ENCODE peak calls at places on chromosomes 7 and 10, in seven cellular contexts. One of them, this sample, is unnamed.

GRCh38 chr7:117041822-117042221 is 88.5 kb downstream of the ST7 start:
- DNase-seq in stromal cell of bone marrow: no peak
- DNase-seq in lower lobe of right lung: no peak
- DNase-seq in head of caudate nucleus: no peak
- DNase-seq in activated CD4-positive, alpha-beta memory T cell treated with anti-CD3 and anti-CD28 coated beads for 36 hours: no peak
- DNase-seq in retina: no peak
- DNase-seq in cardiac muscle cell: no peak
- DNase-seq in this sample: no peak

GRCh38 chr10:126842836-126843235 is 62.4 kb upstream of the DOCK1 start:
- DNase-seq in cardiac muscle cell: no peak
- DNase-seq in activated CD4-positive, alpha-beta memory T cell treated with anti-CD3 and anti-CD28 coated beads for 36 hours: no peak
- DNase-seq in retina: no peak
- DNase-seq in lower lobe of right lung: no peak
- DNase-seq in head of caudate nucleus: no peak
- DNase-seq in stromal cell of bone marrow: no peak
- DNase-seq in this sample: no peak

GRCh38 chr7:64611717-64612116 is 48.8 kb upstream of the ZNF680 start:
- DNase-seq in lower lobe of right lung: no peak
- DNase-seq in retina: no peak
- DNase-seq in stromal cell of bone marrow: no peak
- DNase-seq in head of caudate nucleus: no peak
- DNase-seq in activated CD4-positive, alpha-beta memory T cell treated with anti-CD3 and anti-CD28 coated beads for 36 hours: no peak
- DNase-seq in cardiac muscle cell: no peak
- DNase-seq in this sample: no peak

GRCh38 chr7:86918245-86918644 is 141.2 kb downstream of the ELAPOR2 start:
- DNase-seq in activated CD4-positive, alpha-beta memory T cell treated with anti-CD3 and anti-CD28 coated beads for 36 hours: no peak
- DNase-seq in retina: no peak
- DNase-seq in head of caudate nucleus: no peak
- DNase-seq in stromal cell of bone marrow: no peak
- DNase-seq in lower lobe of right lung: no peak
- DNase-seq in cardiac muscle cell: no peak
- DNase-seq in this sample: no peak

GRCh38 chr7:112970771-112971170 is 115.9 kb downstream of the GPR85 start:
- DNase-seq in head of caudate nucleus: no peak
- DNase-seq in stromal cell of bone marrow: no peak
- DNase-seq in lower lobe of right lung: no peak
- DNase-seq in cardiac muscle cell: no peak
- DNase-seq in retina: no peak
- DNase-seq in activated CD4-positive, alpha-beta memory T cell treated with anti-CD3 and anti-CD28 coated beads for 36 hours: no peak
- DNase-seq in this sample: no peak

GRCh38 chr10:30186371-30186875 is 127.0 kb upstream of the JCAD start:
- DNase-seq in cardiac muscle cell: no peak
- DNase-seq in lower lobe of right lung: no peak
- DNase-seq in retina: peak
- DNase-seq in activated CD4-positive, alpha-beta memory T cell treated with anti-CD3 and anti-CD28 coated beads for 36 hours: no peak
- DNase-seq in stromal cell of bone marrow: no peak
- DNase-seq in head of caudate nucleus: no peak
- DNase-seq in this sample: no peak

GRCh38 chr10:75466886-75467285 is 35.5 kb downstream of the LRMDA start:
- DNase-seq in cardiac muscle cell: no peak
- DNase-seq in retina: no peak
- DNase-seq in head of caudate nucleus: no peak
- DNase-seq in lower lobe of right lung: no peak
- DNase-seq in stromal cell of bone marrow: no peak
- DNase-seq in activated CD4-positive, alpha-beta memory T cell treated with anti-CD3 and anti-CD28 coated beads for 36 hours: no peak
- DNase-seq in this sample: no peak

GRCh38 chr7:140417456-140418155 is 13.7 kb downstream of the RAB19 start:
- DNase-seq in head of caudate nucleus: no peak
- DNase-seq in cardiac muscle cell: no peak
- DNase-seq in stromal cell of bone marrow: no peak
- DNase-seq in activated CD4-positive, alpha-beta memory T cell treated with anti-CD3 and anti-CD28 coated beads for 36 hours: no peak
- DNase-seq in retina: no peak
- DNase-seq in lower lobe of right lung: no peak
- DNase-seq in this sample: no peak

GRCh38 chr10:118045842-118046490 is 775 bp downstream of the RAB11FIP2 start:
- DNase-seq in stromal cell of bone marrow: peak
- DNase-seq in lower lobe of right lung: peak
- DNase-seq in cardiac muscle cell: peak
- DNase-seq in head of caudate nucleus: peak
- DNase-seq in activated CD4-positive, alpha-beta memory T cell treated with anti-CD3 and anti-CD28 coated beads for 36 hours: peak
- DNase-seq in retina: no peak
- DNase-seq in this sample: peak

GRCh38 chr7:93374345-93374940 is 142.3 kb downstream of the VPS50 start:
- DNase-seq in lower lobe of right lung: no peak
- DNase-seq in cardiac muscle cell: peak
- DNase-seq in head of caudate nucleus: no peak
- DNase-seq in activated CD4-positive, alpha-beta memory T cell treated with anti-CD3 and anti-CD28 coated beads for 36 hours: no peak
- DNase-seq in stromal cell of bone marrow: peak
- DNase-seq in retina: no peak
- DNase-seq in this sample: no peak

GRCh38 chr7:414681-415560 is 104.7 kb downstream of the PDGFA start:
- DNase-seq in head of caudate nucleus: no peak
- DNase-seq in lower lobe of right lung: peak
- DNase-seq in activated CD4-positive, alpha-beta memory T cell treated with anti-CD3 and anti-CD28 coated beads for 36 hours: no peak
- DNase-seq in retina: no peak
- DNase-seq in stromal cell of bone marrow: no peak
- DNase-seq in cardiac muscle cell: no peak
- DNase-seq in this sample: peak

GRCh38 chr10:7411671-7412481 is 1.0 kb upstream of the SFMBT2 start:
- DNase-seq in lower lobe of right lung: peak
- DNase-seq in retina: peak
- DNase-seq in stromal cell of bone marrow: no peak
- DNase-seq in cardiac muscle cell: no peak
- DNase-seq in activated CD4-positive, alpha-beta memory T cell treated with anti-CD3 and anti-CD28 coated beads for 36 hours: peak
- DNase-seq in head of caudate nucleus: peak
- DNase-seq in this sample: no peak

GRCh38 chr10:93600861-93601773 is at the start of gene RBP4:
- DNase-seq in retina: peak
- DNase-seq in activated CD4-positive, alpha-beta memory T cell treated with anti-CD3 and anti-CD28 coated beads for 36 hours: no peak
- DNase-seq in lower lobe of right lung: no peak
- DNase-seq in cardiac muscle cell: peak
- DNase-seq in stromal cell of bone marrow: no peak
- DNase-seq in head of caudate nucleus: no peak
- DNase-seq in this sample: peak

GRCh38 chr7:75937958-75938786 is 23.2 kb downstream of the POR start:
- DNase-seq in cardiac muscle cell: no peak
- DNase-seq in stromal cell of bone marrow: peak
- DNase-seq in head of caudate nucleus: peak
- DNase-seq in retina: peak
- DNase-seq in activated CD4-positive, alpha-beta memory T cell treated with anti-CD3 and anti-CD28 coated beads for 36 hours: no peak
- DNase-seq in lower lobe of right lung: peak
- DNase-seq in this sample: peak

GRCh38 chr7:26060713-26061339 is 91.2 kb upstream of the NFE2L3 start:
- DNase-seq in cardiac muscle cell: no peak
- DNase-seq in head of caudate nucleus: no peak
- DNase-seq in activated CD4-positive, alpha-beta memory T cell treated with anti-CD3 and anti-CD28 coated beads for 36 hours: no peak
- DNase-seq in lower lobe of right lung: no peak
- DNase-seq in retina: no peak
- DNase-seq in stromal cell of bone marrow: no peak
- DNase-seq in this sample: no peak

GRCh38 chr7:127938588-127938987 is 92.6 kb downstream of the LRRC4 start:
- DNase-seq in activated CD4-positive, alpha-beta memory T cell treated with anti-CD3 and anti-CD28 coated beads for 36 hours: no peak
- DNase-seq in retina: no peak
- DNase-seq in stromal cell of bone marrow: peak
- DNase-seq in cardiac muscle cell: no peak
- DNase-seq in head of caudate nucleus: peak
- DNase-seq in lower lobe of right lung: no peak
- DNase-seq in this sample: no peak

GRCh38 chr10:681670-682318 is 7.7 kb downstream of the DIP2C start:
- DNase-seq in head of caudate nucleus: no peak
- DNase-seq in activated CD4-positive, alpha-beta memory T cell treated with anti-CD3 and anti-CD28 coated beads for 36 hours: no peak
- DNase-seq in cardiac muscle cell: no peak
- DNase-seq in lower lobe of right lung: no peak
- DNase-seq in retina: no peak
- DNase-seq in stromal cell of bone marrow: no peak
- DNase-seq in this sample: no peak